ENCODE peak calls at places on chromosome 4, in five cellular contexts. One of them, this sample, is unnamed.

GRCh38 chr4:17985832-17986231 is 35.7 kb downstream of the LCORL start:
- DNase-seq in Peyer's patch: no peak
- DNase-seq in upper lobe of left lung: no peak
- DNase-seq in body of pancreas: no peak
- DNase-seq in esophagus squamous epithelium: no peak
- DNase-seq in this sample: no peak

GRCh38 chr4:124139044-124139443 is 573.5 kb downstream of the ANKRD50 start:
- DNase-seq in body of pancreas: no peak
- DNase-seq in upper lobe of left lung: no peak
- DNase-seq in Peyer's patch: no peak
- DNase-seq in esophagus squamous epithelium: no peak
- DNase-seq in this sample: no peak

GRCh38 chr4:156784970-156785369 is 186.6 kb downstream of the PDGFC start:
- DNase-seq in Peyer's patch: no peak
- DNase-seq in esophagus squamous epithelium: no peak
- DNase-seq in upper lobe of left lung: no peak
- DNase-seq in body of pancreas: no peak
- DNase-seq in this sample: no peak

GRCh38 chr4:95165926-95166524 is 382.7 kb downstream of the UNC5C start:
- DNase-seq in esophagus squamous epithelium: no peak
- DNase-seq in Peyer's patch: no peak
- DNase-seq in upper lobe of left lung: no peak
- DNase-seq in body of pancreas: peak
- DNase-seq in this sample: no peak

GRCh38 chr4:90951037-90951436 is 823.8 kb downstream of the CCSER1 start:
- DNase-seq in body of pancreas: peak
- DNase-seq in upper lobe of left lung: no peak
- DNase-seq in esophagus squamous epithelium: no peak
- DNase-seq in Peyer's patch: no peak
- DNase-seq in this sample: no peak

GRCh38 chr4:88690355-88690754 is 7.3 kb downstream of the NAP1L5 start:
- DNase-seq in Peyer's patch: no peak
- DNase-seq in body of pancreas: no peak
- DNase-seq in esophagus squamous epithelium: no peak
- DNase-seq in upper lobe of left lung: no peak
- DNase-seq in this sample: no peak

GRCh38 chr4:84855774-84856173 is 110.7 kb downstream of the WDFY3 start:
- DNase-seq in Peyer's patch: no peak
- DNase-seq in body of pancreas: peak
- DNase-seq in upper lobe of left lung: no peak
- DNase-seq in esophagus squamous epithelium: no peak
- DNase-seq in this sample: no peak

GRCh38 chr4:95462946-95463345 is 85.8 kb downstream of the UNC5C start:
- DNase-seq in upper lobe of left lung: peak
- DNase-seq in body of pancreas: no peak
- DNase-seq in Peyer's patch: no peak
- DNase-seq in esophagus squamous epithelium: no peak
- DNase-seq in this sample: no peak

GRCh38 chr4:78167510-78167909 is 110.4 kb downstream of the FRAS1 start:
- DNase-seq in Peyer's patch: no peak
- DNase-seq in upper lobe of left lung: no peak
- DNase-seq in body of pancreas: no peak
- DNase-seq in esophagus squamous epithelium: no peak
- DNase-seq in this sample: no peak

GRCh38 chr4:145473203-145473602 is 8.4 kb upstream of the SMAD1 start:
- DNase-seq in upper lobe of left lung: peak
- DNase-seq in esophagus squamous epithelium: no peak
- DNase-seq in body of pancreas: no peak
- DNase-seq in Peyer's patch: no peak
- DNase-seq in this sample: no peak

GRCh38 chr4:8664976-8665375 is 72.4 kb downstream of the CPZ start:
- DNase-seq in body of pancreas: no peak
- DNase-seq in upper lobe of left lung: no peak
- DNase-seq in Peyer's patch: no peak
- DNase-seq in esophagus squamous epithelium: no peak
- DNase-seq in this sample: no peak

GRCh38 chr4:176906693-176907092 is 114.0 kb upstream of the VEGFC start:
- DNase-seq in esophagus squamous epithelium: no peak
- DNase-seq in Peyer's patch: no peak
- DNase-seq in body of pancreas: no peak
- DNase-seq in upper lobe of left lung: no peak
- DNase-seq in this sample: no peak

GRCh38 chr4:53068755-53069154 is 206.6 kb downstream of the RASL11B start:
- DNase-seq in esophagus squamous epithelium: no peak
- DNase-seq in upper lobe of left lung: no peak
- DNase-seq in Peyer's patch: no peak
- DNase-seq in body of pancreas: no peak
- DNase-seq in this sample: no peak

GRCh38 chr4:140149851-140150635 is 3.9 kb downstream of the MAML3 start:
- DNase-seq in body of pancreas: peak
- DNase-seq in upper lobe of left lung: peak
- DNase-seq in esophagus squamous epithelium: no peak
- DNase-seq in Peyer's patch: peak
- DNase-seq in this sample: peak

GRCh38 chr4:127881565-127881869 is 824 bp downstream of the PLK4 start:
- DNase-seq in body of pancreas: no peak
- DNase-seq in upper lobe of left lung: no peak
- DNase-seq in Peyer's patch: no peak
- DNase-seq in esophagus squamous epithelium: no peak
- DNase-seq in this sample: no peak
- TF ChIP-seq POLR2A in body of pancreas: no peak
- TF ChIP-seq POLR2A in upper lobe of left lung: no peak
- TF ChIP-seq POLR2A in Peyer's patch: no peak
- TF ChIP-seq POLR2A in esophagus squamous epithelium: no peak
- TF ChIP-seq POLR2A in this sample: no peak

GRCh38 chr4:153232768-153233167 is 28.5 kb downstream of the TRIM2 start:
- DNase-seq in body of pancreas: peak
- DNase-seq in esophagus squamous epithelium: no peak
- DNase-seq in upper lobe of left lung: no peak
- DNase-seq in Peyer's patch: no peak
- DNase-seq in this sample: no peak
- TF ChIP-seq CTCF in body of pancreas: peak
- TF ChIP-seq CTCF in esophagus squamous epithelium: no peak
- TF ChIP-seq CTCF in upper lobe of left lung: no peak
- TF ChIP-seq CTCF in Peyer's patch: no peak
- TF ChIP-seq CTCF in this sample: no peak

DNA sequence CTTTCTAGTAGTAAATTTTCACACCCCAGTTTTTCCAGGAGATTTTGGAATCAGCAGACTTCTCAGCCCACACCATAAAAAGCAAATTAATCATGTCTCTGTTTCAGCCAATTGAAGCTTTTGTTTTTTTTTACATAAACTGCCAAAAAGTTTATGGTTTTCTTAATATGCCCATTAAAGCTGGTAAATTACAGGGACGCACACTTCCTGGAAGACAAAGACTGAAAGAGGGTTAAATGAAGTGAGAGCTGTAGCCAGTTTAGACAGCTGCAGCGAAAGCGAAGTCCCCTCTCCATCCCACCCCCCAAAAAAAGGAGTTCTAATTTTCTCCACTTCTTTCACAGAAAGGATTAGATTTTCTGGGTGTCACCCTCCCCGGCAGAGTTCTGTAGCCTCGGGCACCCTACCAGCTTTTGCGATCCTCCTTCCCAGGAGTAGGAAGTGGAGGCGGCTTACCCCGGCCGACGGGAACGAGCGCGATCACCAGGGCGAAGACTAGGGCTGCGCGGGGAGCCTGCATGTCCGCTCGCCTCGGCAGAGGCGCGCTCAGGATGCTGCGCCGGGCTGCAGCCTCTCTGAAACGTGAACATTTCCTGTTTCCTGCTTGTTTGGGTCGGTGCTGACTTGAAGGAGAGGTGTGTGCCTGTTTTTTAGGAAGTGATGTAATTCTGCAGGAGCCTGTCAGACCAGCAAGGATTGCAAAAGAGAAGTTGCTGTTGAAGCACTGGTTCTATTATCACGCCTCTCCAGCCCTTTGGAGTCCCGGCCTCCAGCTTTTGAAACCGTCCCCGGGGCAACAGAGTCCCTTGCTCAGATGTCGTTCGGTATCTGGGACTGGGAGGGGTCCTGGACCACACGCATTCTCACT is at the start of gene TMEM154:
- DNase-seq in esophagus squamous epithelium: peak
- DNase-seq in Peyer's patch: peak
- DNase-seq in upper lobe of left lung: peak
- DNase-seq in body of pancreas: peak
- DNase-seq in this sample: peak
- TF ChIP-seq POLR2A in esophagus squamous epithelium: peak
- TF ChIP-seq POLR2A in Peyer's patch: peak
- TF ChIP-seq POLR2A in upper lobe of left lung: no peak
- TF ChIP-seq POLR2A in body of pancreas: no peak
- TF ChIP-seq POLR2A in this sample: no peak

GRCh38 chr4:76626686-76627465 is 191.8 kb downstream of the SHROOM3 start:
- DNase-seq in upper lobe of left lung: no peak
- DNase-seq in body of pancreas: no peak
- DNase-seq in Peyer's patch: no peak
- DNase-seq in esophagus squamous epithelium: no peak
- DNase-seq in this sample: no peak
- TF ChIP-seq CTCF in upper lobe of left lung: no peak
- TF ChIP-seq CTCF in body of pancreas: no peak
- TF ChIP-seq CTCF in Peyer's patch: no peak
- TF ChIP-seq CTCF in esophagus squamous epithelium: peak
- TF ChIP-seq CTCF in this sample: no peak

This sample was measured in lower leg skin.